ENCODE peak calls at places on chromosome 17, in seven cellular contexts. K, B, A, I, Z, P and X are unnamed samples.

GRCh38 chr17:65690626-65691310 is 129.3 kb upstream of the AXIN2 start:
- DNase-seq in B (no peak), P (no peak), A (peak; percentile 64), I (no peak), Z (no peak), K (no peak), X (no peak)

GRCh38 chr17:27808629-27809028 is 8.3 kb upstream of the NOS2 start:
- DNase-seq in P (no peak), Z (no peak), I (no peak), K (no peak), A (peak; percentile 73), B (no peak), X (no peak)

GRCh38 chr17:82479602-82480001 is 21.1 kb downstream of the NARF start:
- DNase-seq in I (no peak), A (no peak), K (no peak), P (no peak), B (no peak), Z (no peak), X (no peak)

GRCh38 chr17:39118674-39119419 is 32.6 kb downstream of the PLXDC1 start:
- DNase-seq in I (no peak), A (no peak), B (no peak), P (no peak), Z (no peak), K (peak; percentile 78), X (no peak)

GRCh38 chr17:10102817-10103216 is 95.6 kb downstream of the GAS7 start:
- DNase-seq in K (no peak), Z (no peak), A (peak; percentile 60), I (no peak), P (no peak), B (no peak), X (no peak)

GRCh38 chr17:57422574-57423164 is 166.3 kb downstream of the MSI2 start:
- DNase-seq in B (no peak), K (no peak), A (no peak), I (peak; percentile 78), P (no peak), Z (no peak), X (no peak)

GRCh38 chr17:80939151-80940145 is 52.2 kb upstream of the CHMP6 start:
- DNase-seq in K (no peak), Z (no peak), P (no peak), B (no peak), I (no peak), A (no peak), X (no peak)

GRCh38 chr17:38590988-38591758 is 14.6 kb downstream of the SRCIN1 start:
- DNase-seq in P (no peak), B (no peak), I (no peak), Z (no peak), A (no peak), K (no peak), X (no peak)

GRCh38 chr17:57638284-57638683 is 106.8 kb downstream of the CCDC182 start:
- DNase-seq in B (no peak), K (no peak), A (no peak), P (no peak), I (no peak), Z (no peak), X (no peak)

GRCh38 chr17:29514792-29515191 is 52.0 kb downstream of the ABHD15 start:
- DNase-seq in B (no peak), I (peak; percentile 27), K (no peak), Z (no peak), A (no peak), P (no peak), X (no peak)

GRCh38 chr17:50272711-50273653 is 1.3 kb upstream of the TMEM92 start:
- DNase-seq in Z (peak; percentile 85), I (peak; percentile 60), P (peak; percentile 85), A (peak; percentile 96), K (peak; percentile 71), B (peak; percentile 30), X (peak; percentile 82)